ENCODE peak calls at places on chromosome 16, in ten cellular contexts. M, C, H, V, L, R, J, F, W and I are unnamed samples.

GRCh38 chr16:867421-868385 is 67.2 kb upstream of the GNG13 start:
- DNase-seq in F (no peak), L (no peak), J (no peak), C (no peak), M (no peak), H (no peak), V (no peak), R (no peak), W (no peak), I (no peak)

GRCh38 chr16:73887895-73888294 is 408.7 kb upstream of the PSMD7 start:
- DNase-seq in L (no peak), J (no peak), M (peak), W (no peak), C (no peak), H (no peak), V (no peak), R (no peak), F (no peak), I (no peak)

GRCh38 chr16:67105881-67106280 is 3.9 kb upstream of the PHAF1 start:
- DNase-seq in H (no peak), C (no peak), F (no peak), L (no peak), J (no peak), M (no peak), W (no peak), V (no peak), R (no peak), I (no peak)

GRCh38 chr16:75763250-75763649 is 37.0 kb upstream of the CPHXL start:
- DNase-seq in W (no peak), V (no peak), J (no peak), H (no peak), F (no peak), C (no peak), M (peak), R (no peak), L (no peak), I (no peak)

GRCh38 chr16:72098936-72099335 is 5.3 kb downstream of the DHX38 start:
- DNase-seq in H (no peak), W (no peak), R (no peak), L (no peak), C (no peak), F (no peak), V (no peak), M (peak), J (no peak), I (no peak)

GRCh38 chr16:66574081-66574480 is 5.2 kb upstream of the CMTM2 start:
- DNase-seq in C (no peak), F (no peak), J (no peak), H (no peak), L (no peak), R (no peak), M (no peak), W (no peak), V (no peak), I (no peak)

GRCh38 chr16:8880839-8881510 is 1.2 kb upstream of the LITAFD start:
- DNase-seq in J (no peak), V (no peak), W (no peak), R (no peak), C (no peak), M (no peak), L (no peak), F (no peak), H (no peak), I (no peak)

GRCh38 chr16:68756250-68757051 is 19.4 kb downstream of the CDH1 start:
- DNase-seq in J (no peak), V (peak), C (peak), L (no peak), W (peak), H (no peak), F (no peak), R (no peak), M (no peak), I (no peak)

GRCh38 chr16:69798466-69798865 is 36.3 kb downstream of the WWP2 start:
- DNase-seq in M (peak), F (no peak), L (no peak), C (no peak), H (no peak), R (no peak), V (no peak), J (no peak), W (no peak), I (no peak)

GRCh38 chr16:49780436-49780835 is 75.5 kb downstream of the ZNF423 start:
- DNase-seq in J (no peak), F (no peak), R (no peak), V (no peak), C (no peak), W (no peak), L (no peak), M (no peak), H (no peak), I (no peak)

DNA sequence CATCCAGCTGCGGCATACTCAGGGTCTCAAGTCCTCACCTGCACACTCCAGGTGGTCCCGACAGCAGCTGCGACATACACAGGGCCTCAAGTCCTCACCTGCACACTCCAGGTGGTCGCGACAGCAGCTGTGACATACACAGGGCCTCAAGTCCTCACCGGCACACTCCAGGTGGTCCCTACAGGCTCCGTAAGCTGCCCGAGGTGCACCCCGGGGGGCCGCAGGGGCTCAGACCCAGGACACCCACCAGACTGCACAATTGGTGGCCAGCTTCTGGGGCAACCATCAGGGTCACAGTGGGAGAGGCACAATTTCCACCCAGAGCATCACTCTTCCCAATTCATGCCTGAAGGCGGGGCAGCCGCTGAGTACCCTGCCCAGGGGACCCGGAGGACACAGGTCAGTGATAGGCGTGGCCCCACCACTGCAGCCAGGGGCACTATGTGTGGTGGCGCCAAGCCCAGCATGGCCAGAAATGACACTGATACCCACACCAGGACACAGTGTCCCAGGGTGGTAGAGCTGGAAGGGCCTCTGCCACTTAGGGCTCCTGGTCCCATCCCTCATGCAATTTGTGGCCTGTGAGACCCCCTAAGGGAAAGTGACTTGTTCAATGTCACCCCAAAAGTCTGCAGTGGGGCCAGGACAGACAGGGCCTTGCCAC is 57.5 kb upstream of the ZNF469 start:
- DNase-seq in L (no peak), F (no peak), C (no peak), H (no peak), V (no peak), R (no peak), J (no peak), W (no peak), M (no peak), I (no peak)
- TF ChIP-seq POLR2AphosphoS5 in L (no peak), F (no peak), C (no peak), H (no peak), V (no peak), R (no peak), J (no peak), W (no peak), M (no peak), I (no peak)

DNA sequence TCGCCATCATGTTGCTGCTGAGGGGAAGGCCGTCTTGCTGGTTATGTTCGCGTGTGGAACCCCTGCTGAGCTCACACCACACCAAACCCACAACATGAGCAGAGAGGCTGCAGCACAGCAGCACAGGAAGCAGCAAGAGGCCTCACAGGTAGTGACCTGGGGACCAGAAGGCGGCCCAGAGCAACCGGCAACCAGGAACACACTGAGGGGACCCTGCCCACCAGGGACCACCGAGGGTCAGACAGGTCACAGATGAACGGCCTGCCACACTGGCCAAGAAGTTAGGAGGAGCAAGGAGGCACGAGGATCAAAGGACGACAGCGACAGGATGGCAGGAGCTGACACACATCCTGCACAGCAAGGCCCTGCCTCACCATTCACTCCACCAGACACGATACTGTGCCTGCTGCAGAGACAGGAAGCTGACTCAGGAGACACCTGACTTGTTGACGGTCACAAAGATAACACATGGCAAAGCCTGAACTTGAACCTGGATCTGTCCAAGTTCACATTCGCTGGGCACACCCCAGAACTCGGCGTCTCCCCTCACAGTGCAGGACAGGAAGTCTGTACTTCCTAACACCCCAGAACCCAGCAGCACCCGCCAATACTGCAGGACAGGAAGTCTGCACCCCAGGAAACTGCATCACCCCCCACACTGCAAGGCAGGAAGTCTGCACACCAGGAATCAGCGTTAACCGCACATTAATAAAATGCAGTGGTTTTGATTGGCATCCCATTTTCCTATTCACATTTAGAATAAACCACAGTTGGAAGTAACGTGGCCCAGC is 98.5 kb downstream of the ZNF778 start:
- DNase-seq in M (no peak), R (peak), H (no peak), J (peak), W (no peak), F (peak), L (no peak), V (no peak), C (peak), I (peak)
- H3K4me3 ChIP-seq in M (no peak), R (no peak), H (no peak), J (no peak), W (no peak), F (no peak), L (no peak), V (no peak), C (no peak), I (no peak)

GRCh38 chr16:87360862-87361610 is 22.5 kb downstream of the FBXO31 start:
- DNase-seq in F (no peak), R (no peak), W (no peak), L (no peak), M (no peak), V (no peak), H (no peak), C (no peak), J (no peak), I (no peak)

GRCh38 chr16:87365021-87365713 is 18.4 kb downstream of the FBXO31 start:
- DNase-seq in F (no peak), M (no peak), R (no peak), H (no peak), L (no peak), W (no peak), J (no peak), C (no peak), V (no peak), I (no peak)

GRCh38 chr16:87361916-87362619 is 21.5 kb downstream of the FBXO31 start:
- DNase-seq in F (no peak), H (no peak), R (no peak), W (no peak), J (no peak), V (no peak), C (no peak), L (no peak), M (no peak), I (no peak)

GRCh38 chr16:87366288-87366687 is 17.3 kb downstream of the FBXO31 start:
- DNase-seq in W (no peak), R (no peak), M (no peak), F (no peak), C (peak), V (no peak), H (no peak), J (no peak), L (no peak), I (no peak)

DNA sequence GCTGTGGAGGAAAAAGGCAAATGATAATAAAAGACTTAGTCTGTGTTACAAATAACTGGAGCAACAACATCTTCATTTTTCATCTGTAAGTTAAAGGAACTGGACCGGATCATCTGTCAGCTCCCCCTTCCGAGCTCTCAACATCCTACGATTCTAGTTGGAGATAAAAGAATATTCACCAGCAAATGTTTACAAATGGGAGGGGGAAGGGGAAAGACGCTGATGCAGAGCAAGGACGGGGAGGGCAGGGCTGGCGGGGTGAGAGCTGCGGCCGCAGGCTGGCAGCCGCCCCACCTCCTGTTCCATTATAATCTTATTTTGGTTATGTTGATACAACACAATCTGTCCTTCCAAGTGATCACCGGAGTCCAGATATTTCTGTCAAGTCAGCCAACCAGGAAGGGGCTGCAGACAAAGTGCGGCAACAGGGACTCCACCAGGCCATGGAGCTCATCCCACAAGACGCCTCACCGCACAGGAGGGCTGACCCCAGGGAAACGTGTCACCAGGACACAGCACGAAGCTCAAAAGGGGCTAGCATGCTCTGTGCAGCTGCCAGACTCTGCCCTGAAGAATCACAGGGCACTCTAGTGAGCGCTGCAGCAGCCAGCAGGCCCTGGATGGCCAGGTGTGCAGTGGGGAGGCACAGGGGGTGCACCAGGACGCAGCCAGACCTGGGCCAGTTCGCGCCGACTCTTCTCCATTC is 19.7 kb downstream of the FBXO31 start:
- DNase-seq in R (no peak), V (no peak), F (peak), L (no peak), J (no peak), W (no peak), M (no peak), C (peak), H (no peak), I (no peak)
- TF ChIP-seq POLR2AphosphoS5 in R (no peak), V (peak), F (no peak), L (no peak), J (no peak), W (no peak), M (no peak), C (no peak), H (no peak), I (no peak)

DNA sequence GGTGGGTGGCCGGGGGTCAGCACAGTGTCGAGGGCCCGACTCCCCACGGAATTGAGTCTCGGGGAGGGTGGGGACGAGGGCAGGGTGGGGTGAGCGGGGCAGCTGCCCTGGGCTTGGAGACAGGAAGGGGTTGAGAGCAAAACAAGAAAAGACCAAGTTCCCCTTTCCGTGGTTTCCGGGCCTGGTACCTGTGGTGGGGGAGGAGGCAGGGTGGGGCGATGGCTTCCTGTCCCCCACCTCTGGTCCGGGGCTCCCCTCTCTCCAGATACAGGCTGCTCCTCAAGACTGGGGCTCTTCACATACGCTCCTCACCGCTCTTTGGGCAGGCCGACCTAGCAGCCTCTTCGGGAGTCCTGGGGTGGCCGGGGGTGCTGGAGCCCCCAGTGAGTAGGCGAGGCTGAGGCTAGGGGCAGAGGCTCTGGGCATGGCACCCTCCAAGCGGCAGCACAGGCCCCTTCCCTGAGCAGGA is 593 bp downstream of the CORO1A start:
- DNase-seq in F (no peak), V (no peak), M (peak), R (no peak), W (no peak), L (no peak), C (peak), J (no peak), H (no peak), I (no peak)
- H3K4me3 ChIP-seq in F (peak), V (peak), M (peak), R (peak), W (peak), L (peak), C (peak), J (peak), H (peak), I (peak)

DNA sequence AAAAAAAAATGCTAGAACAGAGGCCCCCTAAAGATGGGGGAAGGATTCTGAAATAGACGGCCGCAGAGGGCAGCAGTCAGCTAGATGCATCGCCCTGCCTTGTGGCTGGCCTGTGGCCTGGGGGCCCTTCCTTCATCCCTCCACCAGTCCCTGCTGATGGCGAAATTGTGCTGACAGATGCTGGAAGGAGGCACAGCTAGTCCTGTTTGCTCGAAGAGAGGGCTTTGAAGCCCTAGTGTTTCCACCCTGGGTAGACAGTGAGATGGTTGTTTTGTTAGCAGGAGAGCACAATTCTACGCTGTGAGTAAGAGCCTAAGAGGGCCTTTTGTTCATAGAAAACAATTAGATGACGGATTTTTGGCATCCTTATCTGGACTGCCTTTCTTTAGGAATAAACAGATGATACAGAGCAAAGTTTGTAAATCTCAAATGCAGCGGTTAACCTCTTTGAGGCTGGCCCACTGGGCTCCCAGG is 22.9 kb downstream of the VPS35L start:
- DNase-seq in R (no peak), F (no peak), J (no peak), W (no peak), L (no peak), C (no peak), V (no peak), M (no peak), H (no peak), I (no peak)
- TF ChIP-seq POLR2AphosphoS5 in R (no peak), F (no peak), J (no peak), W (no peak), L (no peak), C (no peak), V (no peak), M (no peak), H (no peak), I (no peak)

GRCh38 chr16:19595043-19595767 is 39.7 kb downstream of the VPS35L start:
- DNase-seq in H (no peak), W (no peak), R (no peak), V (no peak), C (peak), F (peak), L (no peak), M (no peak), J (no peak), I (no peak)
- H3K4me3 ChIP-seq in H (no peak), W (no peak), R (no peak), V (no peak), C (no peak), F (no peak), L (no peak), M (no peak), J (no peak), I (no peak)

GRCh38 chr16:85589688-85590505 is 23.2 kb upstream of the GSE1 start:
- DNase-seq in M (no peak), W (no peak), H (no peak), V (no peak), R (no peak), C (no peak), J (no peak), F (no peak), L (no peak), I (no peak)
- TF ChIP-seq POLR2AphosphoS5 in M (no peak), W (no peak), H (peak), V (no peak), R (no peak), C (no peak), J (no peak), F (no peak), L (no peak), I (no peak)

GRCh38 chr16:65201446-65202010 is 79.7 kb upstream of the CDH11 start:
- DNase-seq in F (no peak), J (no peak), C (no peak), W (no peak), V (no peak), L (no peak), M (no peak), H (no peak), R (no peak), I (no peak)
- H3K4me3 ChIP-seq in F (no peak), J (no peak), C (no peak), W (no peak), V (no peak), L (no peak), M (no peak), H (no peak), R (no peak), I (no peak)

DNA sequence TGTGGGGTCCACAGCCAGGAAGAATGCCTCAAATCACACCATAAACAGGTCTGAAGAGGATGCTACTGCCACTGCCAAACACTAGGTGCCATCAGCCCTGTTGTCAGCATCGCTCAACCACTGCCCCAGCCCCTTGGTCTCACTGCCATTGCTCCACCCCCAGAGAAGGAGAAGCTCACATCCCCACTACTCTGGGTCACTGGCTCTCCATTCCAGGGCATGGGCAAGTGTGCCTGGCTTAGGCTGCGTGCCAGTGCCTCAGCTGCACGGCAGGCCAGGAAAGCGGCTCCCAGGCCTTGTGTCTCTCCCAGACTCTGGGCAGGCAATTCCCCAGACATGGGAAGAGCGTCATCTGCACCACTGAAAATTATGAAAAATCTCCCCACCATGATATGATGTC is 1.2 kb upstream of the IGSF6 start:
- DNase-seq in R (no peak), J (no peak), W (no peak), L (no peak), H (no peak), V (no peak), C (no peak), F (no peak), M (peak), I (no peak)
- TF ChIP-seq POLR2AphosphoS5 in R (no peak), J (no peak), W (no peak), L (no peak), H (no peak), V (no peak), C (no peak), F (no peak), M (no peak), I (no peak)